ENCODE peak calls at places on chromosome 6, in five cellular contexts. R is left ventricle myocardium superior, O is lung, M is astrocyte of the spinal cord, P is heart left ventricle. W is an unnamed sample.

GRCh38 chr6:87029711-87030314 is 65.1 kb downstream of the CGA start:
- DNase-seq in R (no peak), O (no peak), M (peak; percentile 69), P (no peak), W (peak; percentile 40)

GRCh38 chr6:85714893-85715530 is 72.3 kb upstream of the SYNCRIP start:
- DNase-seq in R (no peak), O (no peak), M (no peak), P (no peak), W (no peak)

GRCh38 chr6:13278184-13278583 is 50.2 kb downstream of the TBC1D7 start:
- DNase-seq in R (peak; percentile 48), O (no peak), M (no peak), P (no peak), W (no peak)

GRCh38 chr6:15921243-15921642 is 207.6 kb upstream of the MYLIP start:
- DNase-seq in R (no peak), O (no peak), M (no peak), P (no peak), W (no peak)

GRCh38 chr6:28486533-28486932 is 29.1 kb downstream of the GPX6 start:
- DNase-seq in R (no peak), O (no peak), M (no peak), P (no peak), W (no peak)

GRCh38 chr6:33621396-33622388 is 570 bp downstream of the ITPR3 start:
- DNase-seq in R (peak; percentile 65), O (peak; percentile 77), M (no peak), P (peak; percentile 56), W (no peak)

GRCh38 chr6:12138377-12138776 is 126.3 kb downstream of the HIVEP1 start:
- DNase-seq in R (no peak), O (no peak), M (no peak), P (no peak), W (no peak)

GRCh38 chr6:84065718-84066290 is 32.2 kb downstream of the MRAP2 start:
- DNase-seq in R (no peak), O (no peak), M (peak; percentile 34), P (no peak), W (peak; percentile 72)

GRCh38 chr6:139256087-139256486 is 35.7 kb downstream of the TXLNB start:
- DNase-seq in R (no peak), O (no peak), M (peak; percentile 91), P (no peak), W (peak; percentile 71)

GRCh38 chr6:132412656-132413500 is 11.6 kb upstream of the MOXD1 start:
- DNase-seq in R (no peak), O (no peak), M (no peak), P (no peak), W (no peak)

GRCh38 chr6:134447883-134448387 is 130.0 kb upstream of the SGK1 start:
- DNase-seq in R (no peak), O (no peak), M (peak; percentile 85), P (no peak), W (peak; percentile 91)

GRCh38 chr6:149450679-149451360 is 34.0 kb downstream of the ZC3H12D start:
- DNase-seq in R (peak; percentile 76), O (no peak), M (no peak), P (peak; percentile 59), W (no peak)

GRCh38 chr6:134217516-134218140 is 100.3 kb downstream of the SGK1 start:
- DNase-seq in R (no peak), O (no peak), M (no peak), P (no peak), W (no peak)

GRCh38 chr6:83096791-83097190 is 29.3 kb downstream of the DOP1A start:
- DNase-seq in R (no peak), O (no peak), M (peak; percentile 25), P (no peak), W (no peak)

GRCh38 chr6:3324262-3324942 is 65.7 kb downstream of the PSMG4 start:
- DNase-seq in R (no peak), O (no peak), M (peak; percentile 89), P (no peak), W (peak; percentile 52)

GRCh38 chr6:33040157-33040556 is 30.8 kb upstream of the HLA-DOA start:
- DNase-seq in R (no peak), O (no peak), M (no peak), P (no peak), W (no peak)

GRCh38 chr6:114398481-114398880 is 55.7 kb upstream of the HS3ST5 start:
- DNase-seq in R (no peak), O (no peak), M (no peak), P (no peak), W (no peak)

GRCh38 chr6:4412488-4412887 is 277.1 kb upstream of the ECI2 start:
- DNase-seq in R (no peak), O (no peak), M (no peak), P (no peak), W (no peak)

GRCh38 chr6:33854572-33855030 is 50.8 kb upstream of the MLN start:
- DNase-seq in R (no peak), O (no peak), M (no peak), P (peak; percentile 17), W (no peak)

GRCh38 chr6:163572612-163573011 is 158.1 kb downstream of the QKI start:
- DNase-seq in R (no peak), O (no peak), M (no peak), P (no peak), W (no peak)

W was measured in AG09309.